ENCODE peak calls at places on chromosomes 11 and 22, in five cellular contexts. C is breast epithelium, H is heart right ventricle, M is body of pancreas, D is HCT116. B is an unnamed sample. For H3K36me3 and H3K4me1, the result is how much of the 10 kb centered on the place peaks cover.

GRCh38 chr11:60955566-60955965 is 3.6 kb upstream of the SLC15A3 start:
- DNase-seq in H (no peak), D (no peak), C (no peak), M (no peak), B (no peak)

GRCh38 chr11:104361975-104362374 is 198.0 kb upstream of the PDGFD start:
- DNase-seq in C (no peak), M (no peak), H (no peak), D (no peak), B (no peak)

GRCh38 chr11:69157156-69157821 is 1.6 kb downstream of the SMIM38 start:
- DNase-seq in M (peak), D (no peak), H (peak), C (no peak), B (no peak)

GRCh38 chr11:62125881-62126280 is 2.1 kb downstream of the INCENP start:
- DNase-seq in M (no peak), H (no peak), D (no peak), C (no peak), B (no peak)

GRCh38 chr11:45599161-45599943 is 66.1 kb downstream of the CHST1 start:
- DNase-seq in D (no peak), M (no peak), C (no peak), H (no peak), B (no peak)

GRCh38 chr11:45096636-45097035 is 49.8 kb upstream of the PRDM11 start:
- DNase-seq in M (no peak), D (no peak), C (no peak), H (no peak), B (no peak)

GRCh38 chr11:75474240-75474639 is 41.2 kb upstream of the KLHL35 start:
- DNase-seq in H (no peak), D (no peak), M (no peak), C (no peak), B (no peak)

GRCh38 chr11:32643526-32643925 is 59.9 kb downstream of the EIF3M start:
- DNase-seq in H (no peak), C (no peak), M (no peak), D (no peak), B (no peak)

GRCh38 chr11:1219446-1219835 is 3.4 kb upstream of the MUC5B start:
- DNase-seq in M (peak), C (no peak), D (no peak), H (no peak), B (peak)

GRCh38 chr11:291281-292210 is 2.6 kb downstream of the PGGHG start:
- DNase-seq in H (no peak), M (peak), C (no peak), D (no peak), B (peak)

GRCh38 chr11:75578977-75579376 is 16.9 kb downstream of the SERPINH1 start:
- DNase-seq in M (no peak), H (no peak), C (no peak), D (no peak), B (no peak)

GRCh38 chr11:36388086-36388485 is 92.0 kb downstream of the PRR5L start:
- DNase-seq in M (no peak), H (no peak), C (no peak), D (no peak), B (no peak)

GRCh38 chr11:78190374-78190773 is 1.7 kb downstream of the USP35 start:
- DNase-seq in C (peak), D (no peak), H (no peak), M (no peak), B (no peak)

GRCh38 chr11:120682026-120682649 is 170.6 kb downstream of the GRIK4 start:
- DNase-seq in M (no peak), H (no peak), C (no peak), D (no peak), B (no peak)

GRCh38 chr22:44628856-44629255 is 73.1 kb upstream of the PRR5 start:
- DNase-seq in D (no peak), C (no peak), M (no peak), H (no peak), B (no peak)

GRCh38 chr11:67468056-67468455 is 995 bp downstream of the TMEM134 start:
- DNase-seq in D (no peak), H (no peak), M (peak), C (peak), B (peak)

GRCh38 chr11:119382101-119382500 is 611 bp upstream of the USP2 start:
- DNase-seq in M (no peak), C (peak), D (no peak), H (no peak), B (no peak)

GRCh38 chr11:71518506-71519471 is 8.3 kb upstream of the KRTAP5-7 start:
- DNase-seq in M (no peak), D (no peak), C (no peak), H (peak), B (no peak)

GRCh38 chr11:69630009-69630870 is 10.7 kb upstream of the CCND1 start:
- DNase-seq in M (no peak), D (no peak), C (no peak), H (no peak), B (no peak)

GRCh38 chr11:94897330-94897768 is 76.0 kb downstream of the CWC15 start:
- DNase-seq in H (peak), D (peak), M (peak), C (no peak), B (no peak)

GRCh38 chr11:130603585-130603906 is 155.1 kb downstream of the ADAMTS15 start:
- DNase-seq in D (no peak), M (no peak), H (no peak), C (no peak), B (no peak)

GRCh38 chr11:8640305-8640932 is 42.0 kb downstream of the TRIM66 start:
- DNase-seq in D (no peak), H (no peak), M (no peak), C (no peak), B (no peak)

GRCh38 chr22:34502821-34503220 is 563.1 kb upstream of the ISX start:
- DNase-seq in C (no peak), M (no peak), D (no peak), H (no peak), B (no peak)

GRCh38 chr22:29756341-29756740 is 10.5 kb downstream of the ZMAT5 start:
- DNase-seq in M (no peak), C (no peak), H (no peak), D (no peak), B (peak)

GRCh38 chr22:39513791-39514190 is 6.6 kb upstream of the ATF4 start:
- DNase-seq in D (no peak), H (no peak), M (no peak), C (no peak), B (no peak)

GRCh38 chr22:39511226-39511625 is 9.1 kb upstream of the ATF4 start:
- DNase-seq in C (no peak), H (no peak), M (no peak), D (no peak), B (peak)

GRCh38 chr22:39514373-39514973 is 5.9 kb upstream of the ATF4 start:
- DNase-seq in H (peak), D (no peak), C (no peak), M (peak), B (peak)

GRCh38 chr22:39510529-39511149 is 8.5 kb downstream of the MIEF1 start:
- DNase-seq in D (no peak), H (no peak), C (no peak), M (no peak), B (no peak)

GRCh38 chr22:39512026-39512425 is 8.3 kb upstream of the ATF4 start:
- DNase-seq in H (no peak), M (no peak), D (no peak), C (no peak), B (no peak)
- H3K36me3 ChIP-seq in H (under half), M (under half), D (half or more), C (under half), B (half or more)

DNA sequence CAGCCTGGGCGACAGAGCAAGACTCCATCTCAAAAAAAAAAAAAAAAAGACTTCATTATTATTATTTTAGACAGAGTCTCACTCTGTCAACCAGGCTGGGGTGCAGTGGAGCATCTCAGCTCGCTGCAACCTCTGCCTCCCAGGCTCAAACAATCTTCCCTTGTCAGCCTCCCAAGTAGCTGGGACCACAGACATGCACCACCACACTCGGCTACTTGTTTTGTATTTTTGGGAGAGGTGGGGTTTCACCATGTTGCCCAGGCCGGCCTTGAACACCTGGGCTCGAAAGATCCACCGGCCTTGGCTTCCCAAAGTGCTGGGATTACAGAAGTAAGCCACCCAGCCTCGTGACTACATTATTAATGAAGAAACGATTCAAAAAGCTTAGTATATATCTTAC is 5.3 kb upstream of the TYMP start:
- DNase-seq in D (no peak), M (no peak), H (no peak), C (no peak), B (no peak)
- H3K4me1 ChIP-seq in D (under half), M (under half), H (under half), C (under half), B (half or more)

GRCh38 chr11:125934473-125934872 is 11.4 kb upstream of the VSIG10L2 start:
- DNase-seq in M (no peak), C (no peak), D (no peak), H (no peak), B (no peak)

GRCh38 chr11:125932301-125932700 is 13.5 kb upstream of the VSIG10L2 start:
- DNase-seq in D (no peak), C (no peak), M (no peak), H (no peak), B (no peak)

GRCh38 chr11:125933030-125933813 is 12.6 kb upstream of the VSIG10L2 start:
- DNase-seq in C (no peak), M (no peak), H (no peak), D (no peak), B (no peak)

GRCh38 chr11:125935629-125936199 is 10.1 kb upstream of the VSIG10L2 start:
- DNase-seq in D (no peak), H (no peak), C (no peak), M (no peak), B (no peak)

DNA sequence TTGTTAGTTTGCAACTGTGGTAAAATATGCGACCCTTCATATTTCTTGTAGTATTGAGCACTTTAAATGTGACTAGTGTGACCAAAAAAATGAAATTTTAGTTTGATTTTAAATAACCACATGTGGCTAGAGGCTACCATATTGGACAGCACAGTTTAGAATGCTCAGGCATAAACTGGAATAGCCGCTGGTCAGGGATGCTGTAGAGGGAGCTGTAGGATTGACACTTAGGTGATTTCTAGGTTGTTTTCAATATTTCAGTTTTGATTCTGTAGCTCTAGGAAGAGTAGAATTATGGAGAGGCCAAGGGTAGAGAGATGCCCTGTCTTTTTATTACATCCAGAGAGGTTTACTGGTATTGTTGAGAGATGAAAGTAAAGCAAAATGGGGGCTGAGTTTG is 10.8 kb upstream of the VSIG10L2 start:
- DNase-seq in D (no peak), M (no peak), H (no peak), C (no peak), B (no peak)
- TF ChIP-seq CTCF in D (no peak), M (no peak), H (no peak), C (no peak), B (no peak)

GRCh38 chr22:41512421-41513194 is 31.7 kb downstream of the POLR3H start:
- DNase-seq in M (no peak), D (peak), H (no peak), C (no peak), B (no peak)

GRCh38 chr22:41504397-41504796 is 35.5 kb downstream of the ACO2 start:
- DNase-seq in M (no peak), D (no peak), H (peak), C (no peak), B (no peak)

GRCh38 chr22:41507330-41508063 is 36.8 kb downstream of the POLR3H start:
- DNase-seq in D (no peak), C (no peak), M (no peak), H (no peak), B (no peak)

GRCh38 chr22:41511521-41511968 is 32.7 kb downstream of the POLR3H start:
- DNase-seq in M (no peak), H (peak), D (no peak), C (no peak), B (no peak)

GRCh38 chr22:41508770-41509170 is 35.5 kb downstream of the POLR3H start:
- DNase-seq in M (no peak), D (no peak), C (no peak), H (peak), B (no peak)
- H3K36me3 ChIP-seq in M (under half), D (under half), C (under half), H (under half), B (half or more)

B was measured in left lung.